ENCODE peak calls at places on chromosomes 16 and 17, in six cellular contexts. R, L, T, K, N and C are unnamed samples.

GRCh38 chr16:15865742-15866141 is 8.9 kb upstream of the MYH11 start:
- DNase-seq in K (no peak), N (no peak), R (no peak), T (no peak), L (no peak), C (no peak)

GRCh38 chr16:49557070-49557446 is 183.5 kb downstream of the C16orf78 start:
- DNase-seq in R (no peak), K (no peak), T (no peak), N (no peak), L (no peak), C (no peak)

GRCh38 chr16:71693168-71693567 is 31.3 kb downstream of the PHLPP2 start:
- DNase-seq in T (no peak), K (no peak), L (no peak), N (no peak), R (no peak), C (no peak)

GRCh38 chr17:77358801-77359716 is 218.3 kb downstream of the SEC14L1 start:
- DNase-seq in T (no peak), K (no peak), N (no peak), L (no peak), R (no peak), C (no peak)

GRCh38 chr17:61598014-61598413 is 7.0 kb upstream of the NACA2 start:
- DNase-seq in T (no peak), K (no peak), R (no peak), N (no peak), L (no peak), C (no peak)

GRCh38 chr17:16977932-16978331 is 6.0 kb upstream of the TNFRSF13B start:
- DNase-seq in L (no peak), R (no peak), K (peak), N (no peak), T (no peak), C (no peak)

GRCh38 chr17:78745407-78746088 is 36.5 kb downstream of the CYTH1 start:
- DNase-seq in N (peak), L (no peak), R (no peak), K (peak), T (no peak), C (no peak)

GRCh38 chr17:13749566-13750235 is 148.0 kb upstream of the HS3ST3A1 start:
- DNase-seq in T (no peak), N (no peak), K (no peak), R (no peak), L (no peak), C (no peak)

GRCh38 chr16:85089485-85089884 is 22.8 kb downstream of the CIBAR2 start:
- DNase-seq in K (no peak), R (no peak), L (no peak), N (no peak), T (no peak), C (no peak)

GRCh38 chr17:64442550-64442971 is 6.4 kb upstream of the MILR1 start:
- DNase-seq in K (no peak), T (no peak), L (no peak), R (peak), N (peak), C (no peak)

GRCh38 chr17:60952747-60953146 is 275.1 kb downstream of the BCAS3 start:
- DNase-seq in N (no peak), R (no peak), K (no peak), T (no peak), L (no peak), C (no peak)

GRCh38 chr16:82061861-82062525 is 26.9 kb downstream of the HSD17B2 start:
- DNase-seq in N (peak), L (peak), R (no peak), K (peak), T (no peak), C (no peak)

GRCh38 chr17:31678431-31678830 is 180.6 kb downstream of the COPRS start:
- DNase-seq in T (no peak), L (no peak), R (peak), K (no peak), N (no peak), C (peak)

GRCh38 chr17:74730491-74731346 is 6.3 kb upstream of the RAB37 start:
- DNase-seq in K (no peak), L (no peak), T (no peak), R (no peak), N (no peak), C (no peak)

GRCh38 chr16:56221995-56222394 is 30.7 kb downstream of the GNAO1 start:
- DNase-seq in T (no peak), K (no peak), N (no peak), L (no peak), R (no peak), C (no peak)

GRCh38 chr17:51536627-51537026 is 276.3 kb downstream of the UTP18 start:
- DNase-seq in N (no peak), T (no peak), R (no peak), L (no peak), K (no peak), C (no peak)

GRCh38 chr16:10922328-10923145 is 19.7 kb downstream of the DEXI start:
- DNase-seq in L (no peak), R (peak), T (no peak), K (no peak), N (no peak), C (no peak)

GRCh38 chr17:81249233-81250040 is 10.3 kb downstream of the NDUFAF8 start:
- DNase-seq in R (peak), N (peak), T (no peak), K (peak), L (no peak), C (no peak)

GRCh38 chr17:77915594-77916021 is 42.9 kb upstream of the TNRC6C start:
- DNase-seq in K (no peak), R (no peak), L (no peak), T (no peak), N (no peak), C (no peak)

GRCh38 chr17:43845772-43846171 is 1.2 kb upstream of the CD300LG start:
- DNase-seq in N (no peak), K (peak), R (no peak), L (no peak), T (no peak), C (no peak)

GRCh38 chr17:34169501-34169900 is 85.6 kb upstream of the CCL2 start:
- DNase-seq in L (no peak), T (no peak), K (no peak), R (no peak), N (no peak), C (no peak)

GRCh38 chr16:84048306-84048705 is 5.7 kb upstream of the SLC38A8 start:
- DNase-seq in T (no peak), K (no peak), R (peak), N (peak), L (no peak), C (no peak)

GRCh38 chr17:33013596-33014375 is 22.1 kb downstream of the SPACA3 start:
- DNase-seq in R (no peak), N (no peak), L (no peak), T (no peak), K (no peak), C (no peak)

GRCh38 chr17:46736100-46736499 is 82.4 kb downstream of the WNT3 start:
- DNase-seq in R (no peak), L (no peak), T (no peak), N (no peak), K (no peak), C (no peak)

GRCh38 chr16:79714440-79714839 is 113.9 kb upstream of the MAF start:
- DNase-seq in R (no peak), L (no peak), K (no peak), T (no peak), N (no peak), C (no peak)

GRCh38 chr17:56785396-56785795 is 48.3 kb downstream of the C17orf67 start:
- DNase-seq in T (no peak), L (no peak), R (no peak), N (no peak), K (no peak), C (no peak)

GRCh38 chr17:81456798-81457197 is 55.8 kb downstream of the ACTG1 start:
- DNase-seq in T (no peak), N (no peak), K (no peak), L (no peak), R (no peak), C (no peak)

GRCh38 chr16:12145918-12146317 is 169.4 kb downstream of the SNX29 start:
- DNase-seq in K (no peak), T (no peak), R (no peak), N (no peak), L (no peak), C (no peak)

GRCh38 chr17:28038802-28039600 is 3.5 kb upstream of the NLK start:
- DNase-seq in R (no peak), T (no peak), K (no peak), L (no peak), N (no peak), C (no peak)

GRCh38 chr17:42153919-42154491 is 784 bp downstream of the RAB5C start:
- DNase-seq in L (no peak), T (no peak), R (no peak), N (no peak), K (peak), C (no peak)

GRCh38 chr17:60526726-60527125 is 684 bp upstream of the APPBP2 start:
- DNase-seq in N (no peak), L (no peak), R (no peak), K (peak), T (no peak), C (no peak)

GRCh38 chr17:3944485-3945388 is 19.5 kb downstream of the ATP2A3 start:
- DNase-seq in N (peak), K (peak), L (peak), R (peak), T (no peak), C (no peak)

GRCh38 chr17:44400226-44400847 is 10.9 kb upstream of the ITGA2B start:
- DNase-seq in L (no peak), K (peak), R (no peak), T (no peak), N (peak), C (no peak)

GRCh38 chr17:37490638-37491614 is 1.2 kb downstream of the DUSP14 start:
- DNase-seq in L (peak), N (peak), T (no peak), K (peak), R (peak), C (no peak)

GRCh38 chr17:16363749-16364536 is 10.7 kb upstream of the CENPV start:
- DNase-seq in R (peak), K (peak), N (peak), L (peak), T (no peak), C (no peak)

GRCh38 chr16:84732674-84733352 is 33.0 kb downstream of the USP10 start:
- DNase-seq in K (no peak), L (no peak), R (no peak), N (peak), T (no peak), C (no peak)